ENCODE peak calls at places on chromosomes 12 and 14, in six cellular contexts. One of them, this sample, is unnamed.

GRCh38 chr12:51098611-51099010 is 15.2 kb upstream of the CSRNP2 start:
- DNase-seq in HepG2: no peak
- DNase-seq in left lung: no peak
- DNase-seq in activated CD8-positive, alpha-beta T cell treated with anti-CD3 and anti-CD28 coated beads for 36 hours: no peak
- DNase-seq in cardiac muscle cell: peak; percentile 6
- DNase-seq in heart right ventricle: no peak
- DNase-seq in this sample: no peak

GRCh38 chr14:21106506-21107359 is 5.9 kb downstream of the TMEM253 start:
- DNase-seq in HepG2: peak; percentile 84
- DNase-seq in left lung: peak; percentile 87
- DNase-seq in activated CD8-positive, alpha-beta T cell treated with anti-CD3 and anti-CD28 coated beads for 36 hours: peak; percentile 90
- DNase-seq in cardiac muscle cell: peak; percentile 84
- DNase-seq in heart right ventricle: peak; percentile 83
- DNase-seq in this sample: peak; percentile 84

GRCh38 chr14:72582582-72582981 is 311.3 kb downstream of the DPF3 start:
- DNase-seq in HepG2: no peak
- DNase-seq in left lung: no peak
- DNase-seq in activated CD8-positive, alpha-beta T cell treated with anti-CD3 and anti-CD28 coated beads for 36 hours: no peak
- DNase-seq in cardiac muscle cell: no peak
- DNase-seq in heart right ventricle: no peak
- DNase-seq in this sample: no peak

GRCh38 chr12:27575780-27576154 is 51.8 kb downstream of the PPFIBP1 start:
- DNase-seq in HepG2: no peak
- DNase-seq in left lung: no peak
- DNase-seq in activated CD8-positive, alpha-beta T cell treated with anti-CD3 and anti-CD28 coated beads for 36 hours: no peak
- DNase-seq in cardiac muscle cell: no peak
- DNase-seq in heart right ventricle: no peak
- DNase-seq in this sample: no peak

GRCh38 chr12:27781680-27782079 is 1.6 kb upstream of the MANSC4 start:
- DNase-seq in HepG2: no peak
- DNase-seq in left lung: no peak
- DNase-seq in activated CD8-positive, alpha-beta T cell treated with anti-CD3 and anti-CD28 coated beads for 36 hours: no peak
- DNase-seq in cardiac muscle cell: peak; percentile 69
- DNase-seq in heart right ventricle: no peak
- DNase-seq in this sample: no peak

GRCh38 chr12:105100998-105101397 is 6.5 kb upstream of the WASHC4 start:
- DNase-seq in HepG2: no peak
- DNase-seq in left lung: no peak
- DNase-seq in activated CD8-positive, alpha-beta T cell treated with anti-CD3 and anti-CD28 coated beads for 36 hours: no peak
- DNase-seq in cardiac muscle cell: peak; percentile 52
- DNase-seq in heart right ventricle: no peak
- DNase-seq in this sample: no peak

GRCh38 chr12:26014085-26014484 is 55.6 kb downstream of the RASSF8 start:
- DNase-seq in HepG2: no peak
- DNase-seq in left lung: no peak
- DNase-seq in activated CD8-positive, alpha-beta T cell treated with anti-CD3 and anti-CD28 coated beads for 36 hours: no peak
- DNase-seq in cardiac muscle cell: no peak
- DNase-seq in heart right ventricle: no peak
- DNase-seq in this sample: no peak

GRCh38 chr12:19484738-19485137 is 45.4 kb downstream of the AEBP2 start:
- DNase-seq in HepG2: no peak
- DNase-seq in left lung: no peak
- DNase-seq in activated CD8-positive, alpha-beta T cell treated with anti-CD3 and anti-CD28 coated beads for 36 hours: peak; percentile 38
- DNase-seq in cardiac muscle cell: no peak
- DNase-seq in heart right ventricle: no peak
- DNase-seq in this sample: no peak

GRCh38 chr12:132259872-132260695 is 69.3 kb downstream of the GALNT9 start:
- DNase-seq in HepG2: no peak
- DNase-seq in left lung: peak; percentile 63
- DNase-seq in activated CD8-positive, alpha-beta T cell treated with anti-CD3 and anti-CD28 coated beads for 36 hours: no peak
- DNase-seq in cardiac muscle cell: no peak
- DNase-seq in heart right ventricle: peak; percentile 2
- DNase-seq in this sample: no peak

GRCh38 chr14:93893550-93894329 is 33.4 kb upstream of the FAM181A start:
- DNase-seq in HepG2: no peak
- DNase-seq in left lung: no peak
- DNase-seq in activated CD8-positive, alpha-beta T cell treated with anti-CD3 and anti-CD28 coated beads for 36 hours: no peak
- DNase-seq in cardiac muscle cell: no peak
- DNase-seq in heart right ventricle: no peak
- DNase-seq in this sample: no peak

GRCh38 chr12:124592050-124592449 is 24.6 kb upstream of the NCOR2 start:
- DNase-seq in HepG2: no peak
- DNase-seq in left lung: no peak
- DNase-seq in activated CD8-positive, alpha-beta T cell treated with anti-CD3 and anti-CD28 coated beads for 36 hours: no peak
- DNase-seq in cardiac muscle cell: peak; percentile 42
- DNase-seq in heart right ventricle: no peak
- DNase-seq in this sample: no peak

GRCh38 chr12:111748195-111748803 is 18.4 kb upstream of the ALDH2 start:
- DNase-seq in HepG2: no peak
- DNase-seq in left lung: no peak
- DNase-seq in activated CD8-positive, alpha-beta T cell treated with anti-CD3 and anti-CD28 coated beads for 36 hours: no peak
- DNase-seq in cardiac muscle cell: no peak
- DNase-seq in heart right ventricle: no peak
- DNase-seq in this sample: no peak

GRCh38 chr14:63986789-63987533 is 134.2 kb downstream of the SYNE2 start:
- DNase-seq in HepG2: no peak
- DNase-seq in left lung: no peak
- DNase-seq in activated CD8-positive, alpha-beta T cell treated with anti-CD3 and anti-CD28 coated beads for 36 hours: no peak
- DNase-seq in cardiac muscle cell: peak; percentile 93
- DNase-seq in heart right ventricle: no peak
- DNase-seq in this sample: no peak

GRCh38 chr14:81221579-81222102 is 882 bp upstream of the GTF2A1 start:
- DNase-seq in HepG2: no peak
- DNase-seq in left lung: no peak
- DNase-seq in activated CD8-positive, alpha-beta T cell treated with anti-CD3 and anti-CD28 coated beads for 36 hours: no peak
- DNase-seq in cardiac muscle cell: peak; percentile 29
- DNase-seq in heart right ventricle: no peak
- DNase-seq in this sample: no peak

GRCh38 chr12:93713060-93713459 is 35.9 kb downstream of the CRADD start:
- DNase-seq in HepG2: no peak
- DNase-seq in left lung: no peak
- DNase-seq in activated CD8-positive, alpha-beta T cell treated with anti-CD3 and anti-CD28 coated beads for 36 hours: no peak
- DNase-seq in cardiac muscle cell: no peak
- DNase-seq in heart right ventricle: no peak
- DNase-seq in this sample: no peak

GRCh38 chr14:98949031-98949430 is 323.0 kb downstream of the BCL11B start:
- DNase-seq in HepG2: no peak
- DNase-seq in left lung: no peak
- DNase-seq in activated CD8-positive, alpha-beta T cell treated with anti-CD3 and anti-CD28 coated beads for 36 hours: no peak
- DNase-seq in cardiac muscle cell: no peak
- DNase-seq in heart right ventricle: no peak
- DNase-seq in this sample: no peak

GRCh38 chr14:38526841-38527501 is 271.1 kb upstream of the CLEC14A start:
- DNase-seq in HepG2: no peak
- DNase-seq in left lung: no peak
- DNase-seq in activated CD8-positive, alpha-beta T cell treated with anti-CD3 and anti-CD28 coated beads for 36 hours: no peak
- DNase-seq in cardiac muscle cell: no peak
- DNase-seq in heart right ventricle: no peak
- DNase-seq in this sample: no peak

GRCh38 chr14:90522585-90523191 is 125.9 kb downstream of the CALM1 start:
- DNase-seq in HepG2: no peak
- DNase-seq in left lung: peak; percentile 79
- DNase-seq in activated CD8-positive, alpha-beta T cell treated with anti-CD3 and anti-CD28 coated beads for 36 hours: no peak
- DNase-seq in cardiac muscle cell: peak; percentile 71
- DNase-seq in heart right ventricle: no peak
- DNase-seq in this sample: no peak